ENCODE peak calls at places on chromosomes 5 and 9, in four cellular contexts. U is endothelial cell of umbilical vein, R is K562, B is IMR-90. J is an unnamed sample.

GRCh38 chr5:43608406-43608805 is 5.4 kb downstream of the NNT start:
- DNase-seq in U (peak; percentile 63), R (no peak), B (peak; percentile 5), J (no peak)

GRCh38 chr5:56480305-56481146 is 247.4 kb upstream of the ANKRD55 start:
- DNase-seq in U (peak; percentile 58), R (no peak), B (peak; percentile 84), J (no peak)

GRCh38 chr5:6362846-6363245 is 15.5 kb downstream of the MED10 start:
- DNase-seq in U (no peak), R (no peak), B (no peak), J (no peak)

GRCh38 chr5:54838843-54839242 is 146.6 kb downstream of the ESM1 start:
- DNase-seq in U (no peak), R (no peak), B (no peak), J (no peak)

GRCh38 chr9:93258818-93259489 is 75.0 kb downstream of the WNK2 start:
- DNase-seq in U (no peak), R (no peak), B (no peak), J (no peak)

GRCh38 chr5:13866792-13867191 is 77.7 kb downstream of the DNAH5 start:
- DNase-seq in U (peak; percentile 18), R (peak; percentile 29), B (peak; percentile 41), J (peak; percentile 1)

GRCh38 chr5:21802869-21803490 is 1050.2 kb downstream of the CDH12 start:
- DNase-seq in U (peak; percentile 33), R (no peak), B (peak; percentile 56), J (no peak)

GRCh38 chr9:38620483-38621433 is at the start of gene ANKRD18A:
- DNase-seq in U (peak; percentile 57), R (no peak), B (peak; percentile 41), J (peak; percentile 33)

GRCh38 chr5:88829773-88830172 is 53.2 kb downstream of the MEF2C start:
- DNase-seq in U (peak; percentile 50), R (no peak), B (no peak), J (no peak)

GRCh38 chr5:90421136-90421535 is 11.6 kb upstream of the CETN3 start:
- DNase-seq in U (peak; percentile 7), R (peak; percentile 21), B (peak; percentile 6), J (no peak)

GRCh38 chr5:172420215-172420934 is 34.0 kb downstream of the SH3PXD2B start:
- DNase-seq in U (no peak), R (peak; percentile 52), B (peak; percentile 94), J (peak; percentile 80)

GRCh38 chr9:113246928-113247327 is 25.6 kb downstream of the SLC31A1 start:
- DNase-seq in U (no peak), R (no peak), B (no peak), J (no peak)

GRCh38 chr9:92189782-92190535 is 74.7 kb upstream of the SPTLC1 start:
- DNase-seq in U (no peak), R (no peak), B (no peak), J (no peak)

GRCh38 chr9:127158995-127159801 is 36.8 kb upstream of the ANGPTL2 start:
- DNase-seq in U (no peak), R (peak; percentile 27), B (peak; percentile 92), J (no peak)

GRCh38 chr5:1463326-1464095 is 18.3 kb upstream of the SLC6A3 start:
- DNase-seq in U (no peak), R (no peak), B (no peak), J (no peak)

GRCh38 chr5:343461-344401 is 22.2 kb downstream of the AHRR start:
- DNase-seq in U (peak; percentile 45), R (no peak), B (peak; percentile 73), J (no peak)

GRCh38 chr9:21688108-21689102 is 114.0 kb upstream of the MTAP start:
- DNase-seq in U (peak; percentile 83), R (no peak), B (peak; percentile 81), J (no peak)

GRCh38 chr5:153523831-153524230 is 33.4 kb downstream of the GRIA1 start:
- DNase-seq in U (peak; percentile 44), R (no peak), B (peak; percentile 65), J (peak; percentile 7)

GRCh38 chr5:142276517-142276916 is 48.3 kb downstream of the SPRY4 start:
- DNase-seq in U (no peak), R (no peak), B (no peak), J (no peak)

GRCh38 chr5:24167791-24168190 is 477.0 kb downstream of the CDH10 start:
- DNase-seq in U (no peak), R (no peak), B (no peak), J (no peak)

GRCh38 chr9:16921855-16922254 is 51.4 kb upstream of the BNC2 start:
- DNase-seq in U (no peak), R (no peak), B (no peak), J (peak; percentile 38)

GRCh38 chr5:87061046-87061445 is 206.6 kb upstream of the RASA1 start:
- DNase-seq in U (no peak), R (no peak), B (peak; percentile 21), J (no peak)

GRCh38 chr5:112689510-112689909 is 48.2 kb upstream of the APC start:
- DNase-seq in U (no peak), R (peak; percentile 35), B (peak; percentile 35), J (no peak)

GRCh38 chr9:110133608-110134214 is 74.2 kb downstream of the C9orf152 start:
- DNase-seq in U (no peak), R (no peak), B (peak; percentile 80), J (no peak)

GRCh38 chr9:80892703-80893102 is 796.6 kb downstream of the TLE1 start:
- DNase-seq in U (no peak), R (no peak), B (peak; percentile 42), J (no peak)

GRCh38 chr5:42944989-42945388 is 95.1 kb downstream of the ANXA2R start:
- DNase-seq in U (peak; percentile 90), R (no peak), B (peak; percentile 96), J (no peak)

GRCh38 chr5:96546120-96546519 is 113.1 kb upstream of the PCSK1 start:
- DNase-seq in U (no peak), R (no peak), B (no peak), J (no peak)

GRCh38 chr5:148798786-148799185 is 27.6 kb upstream of the ADRB2 start:
- DNase-seq in U (no peak), R (no peak), B (no peak), J (no peak)

GRCh38 chr5:160175438-160176218 is 53.7 kb upstream of the FABP6 start:
- DNase-seq in U (no peak), R (no peak), B (peak; percentile 41), J (no peak)

GRCh38 chr9:130989891-130990290 is 19.1 kb upstream of the LAMC3 start:
- DNase-seq in U (no peak), R (no peak), B (no peak), J (no peak)

GRCh38 chr9:137085918-137086530 is 761 bp upstream of the MAN1B1 start:
- DNase-seq in U (peak; percentile 37), R (peak; percentile 40), B (no peak), J (no peak)

GRCh38 chr9:133249337-133249736 is 25.7 kb downstream of the ABO start:
- DNase-seq in U (no peak), R (no peak), B (no peak), J (no peak)

GRCh38 chr9:129571298-129572051 is 49.4 kb downstream of the C9orf50 start:
- DNase-seq in U (no peak), R (no peak), B (no peak), J (no peak)

GRCh38 chr5:160774006-160774405 is 78.0 kb downstream of the ATP10B start:
- DNase-seq in U (no peak), R (no peak), B (no peak), J (no peak)

GRCh38 chr9:108620767-108621166 is 235.0 kb downstream of the ACTL7B start:
- DNase-seq in U (no peak), R (no peak), B (no peak), J (no peak)

GRCh38 chr5:125227333-125228075 is 481.1 kb upstream of the ZNF608 start:
- DNase-seq in U (peak; percentile 33), R (no peak), B (peak; percentile 26), J (no peak)

GRCh38 chr5:96936431-96937221 is 746 bp downstream of the LNPEP start:
- DNase-seq in U (peak; percentile 57), R (peak; percentile 26), B (peak; percentile 31), J (no peak)

GRCh38 chr9:18390393-18390792 is 83.6 kb upstream of the ADAMTSL1 start:
- DNase-seq in U (no peak), R (no peak), B (peak; percentile 26), J (no peak)

GRCh38 chr5:82349651-82350050 is 71.5 kb upstream of the RPS23 start:
- DNase-seq in U (no peak), R (peak; percentile 58), B (no peak), J (no peak)

GRCh38 chr5:102545175-102545574 is 46.4 kb upstream of the SLCO6A1 start:
- DNase-seq in U (peak; percentile 14), R (peak; percentile 5), B (no peak), J (no peak)
- TF ChIP-seq CTCF in U (peak; percentile 16), R (peak; percentile 20), B (peak; percentile 15), J (peak; percentile 54)

GRCh38 chr9:27518006-27518405 is 6.1 kb upstream of the IFNK start:
- DNase-seq in U (no peak), R (no peak), B (no peak), J (no peak)
- H3K9me1 ChIP-seq in U (no peaks in the 10 kb centered on the region), R (no peaks in the 10 kb centered on the region), B (no peaks in the 10 kb centered on the region), J (no peaks in the 10 kb centered on the region)

GRCh38 chr5:3059488-3059887 is 308.0 kb upstream of the IRX2 start:
- DNase-seq in U (no peak), R (no peak), B (no peak), J (no peak)
- H3K9me3 ChIP-seq in U (peaks cover 4% of the 10 kb centered on the region), R (no peaks in the 10 kb centered on the region), B (peaks cover 36% of the 10 kb centered on the region), J (peaks cover 6% of the 10 kb centered on the region)

GRCh38 chr9:7234144-7234543 is 476.4 kb downstream of the KDM4C start:
- DNase-seq in U (peak; percentile 43), R (peak; percentile 23), B (peak; percentile 22), J (no peak)
- TF ChIP-seq CTCF in U (peak; percentile 65), R (peak; percentile 98), B (peak; percentile 61), J (peak; percentile 57)

GRCh38 chr5:122312670-122312988 is 592 bp downstream of the SNCAIP start:
- DNase-seq in U (no peak), R (no peak), B (peak; percentile 40), J (no peak)
- H3K9me1 ChIP-seq in U (no peaks in the 10 kb centered on the region), R (no peaks in the 10 kb centered on the region), B (peaks cover 4% of the 10 kb centered on the region), J (no peaks in the 10 kb centered on the region)

GRCh38 chr5:178772351-178772750 is 41.9 kb upstream of the ZNF354A start:
- DNase-seq in U (no peak), R (no peak), B (no peak), J (no peak)
- H3K9me3 ChIP-seq in U (peaks cover 4% of the 10 kb centered on the region), R (no peaks in the 10 kb centered on the region), B (peaks cover 59% of the 10 kb centered on the region), J (peaks cover 6% of the 10 kb centered on the region)

GRCh38 chr9:72292874-72293607 is 72.0 kb downstream of the ZFAND5 start:
- DNase-seq in U (peak; percentile 40), R (peak; percentile 9), B (peak; percentile 75), J (no peak)
- TF ChIP-seq CTCF in U (no peak), R (no peak), B (no peak), J (no peak)